ENCODE peak calls at places on chromosomes 1 and 21, in nine cellular contexts. H is HFF-Myc, J is upper lobe of right lung, W is breast epithelium, L is thoracic aorta, M is MM.1S, Z is AG09309, Q is heart right ventricle, K is fibroblast of the aortic adventitia. R is an unnamed sample.

GRCh38 chr1:155008015-155008941 is 5.7 kb downstream of the ZBTB7B start:
- DNase-seq in W (peak), H (no peak), K (no peak), Z (no peak), M (no peak), Q (no peak), L (no peak), J (no peak), R (no peak)

GRCh38 chr21:42636535-42636914 is 16.9 kb upstream of the PDE9A start:
- DNase-seq in H (no peak), Q (no peak), W (no peak), M (no peak), Z (peak), K (peak), J (no peak), L (no peak), R (no peak)

GRCh38 chr1:234139966-234140365 is 233.3 kb upstream of the COA6 start:
- DNase-seq in M (no peak), L (no peak), H (peak), K (peak), W (no peak), Z (peak), J (no peak), Q (no peak), R (no peak)

GRCh38 chr1:87449348-87449963 is 120.8 kb downstream of the LMO4 start:
- DNase-seq in M (peak), Z (no peak), K (peak), L (peak), J (no peak), H (no peak), Q (peak), W (peak), R (no peak)

GRCh38 chr1:117527566-117528102 is 78.2 kb upstream of the TENT5C start:
- DNase-seq in Z (no peak), L (no peak), J (no peak), K (peak), Q (no peak), M (no peak), W (no peak), H (no peak), R (no peak)

GRCh38 chr1:27885620-27886352 is 13.4 kb downstream of the THEMIS2 start:
- DNase-seq in W (no peak), L (no peak), M (no peak), Z (no peak), H (no peak), J (peak), K (no peak), Q (no peak), R (no peak)

GRCh38 chr1:8603220-8603616 is 214.2 kb downstream of the RERE start:
- DNase-seq in K (peak), L (no peak), Q (no peak), H (no peak), J (no peak), W (no peak), Z (no peak), M (no peak), R (no peak)

GRCh38 chr1:23651069-23651808 is 40.4 kb upstream of the RPL11 start:
- DNase-seq in Q (peak), K (peak), H (no peak), Z (no peak), M (no peak), J (no peak), L (no peak), W (peak), R (no peak)

GRCh38 chr1:237386362-237387143 is 344.6 kb downstream of the RYR2 start:
- DNase-seq in Q (no peak), H (no peak), J (no peak), W (no peak), L (no peak), M (peak), Z (no peak), K (peak), R (no peak)

GRCh38 chr1:222307621-222308020 is 240.3 kb downstream of the HHIPL2 start:
- DNase-seq in M (no peak), L (no peak), H (no peak), Z (no peak), Q (no peak), K (no peak), J (no peak), W (no peak), R (no peak)

GRCh38 chr1:232381676-232382075 is 248.3 kb downstream of the SIPA1L2 start:
- DNase-seq in K (no peak), Q (no peak), Z (no peak), M (no peak), L (no peak), J (no peak), W (no peak), H (no peak), R (no peak)

GRCh38 chr1:1510912-1511532 is 940 bp upstream of the ATAD3A start:
- DNase-seq in K (peak), L (no peak), J (no peak), M (peak), Q (no peak), H (no peak), Z (no peak), W (no peak), R (no peak)

GRCh38 chr1:196677781-196678509 is 26.1 kb downstream of the CFH start:
- DNase-seq in L (no peak), J (no peak), W (no peak), H (no peak), M (no peak), Q (no peak), K (no peak), Z (no peak), R (no peak)

GRCh38 chr1:191757003-191757402 is 401.3 kb upstream of the RGS18 start:
- DNase-seq in M (no peak), K (no peak), L (no peak), J (no peak), H (peak), Z (no peak), W (no peak), Q (no peak), R (no peak)

GRCh38 chr1:160981584-160982411 is 27.2 kb upstream of the ITLN2 start:
- DNase-seq in Z (no peak), M (no peak), H (no peak), J (no peak), Q (peak), L (no peak), W (no peak), K (no peak), R (no peak)

GRCh38 chr1:60831780-60832179 is 250.6 kb upstream of the NFIA start:
- DNase-seq in W (no peak), K (no peak), H (no peak), L (no peak), J (no peak), Q (no peak), Z (no peak), M (no peak), R (no peak)

GRCh38 chr1:185960377-185961151 is 226.4 kb downstream of the HMCN1 start:
- DNase-seq in H (no peak), Q (peak), J (no peak), W (no peak), M (no peak), L (no peak), Z (no peak), K (peak), R (no peak)

GRCh38 chr1:5737081-5737480 is 255.1 kb downstream of the NPHP4 start:
- DNase-seq in Z (no peak), W (no peak), H (no peak), M (no peak), L (no peak), Q (no peak), K (no peak), J (no peak), R (no peak)

GRCh38 chr1:248791010-248791409 is 34.7 kb downstream of the SH3BP5L start:
- DNase-seq in J (no peak), Z (no peak), Q (no peak), H (no peak), M (no peak), W (no peak), K (no peak), L (no peak), R (no peak)

GRCh38 chr1:160028426-160028825 is 3.4 kb downstream of the PIGM start:
- DNase-seq in M (no peak), Z (no peak), J (no peak), H (no peak), W (no peak), Q (no peak), K (no peak), L (no peak), R (no peak)

GRCh38 chr1:226643167-226643566 is 94.6 kb downstream of the STUM start:
- DNase-seq in L (no peak), H (peak), J (peak), Q (no peak), M (no peak), K (no peak), Z (no peak), W (no peak), R (no peak)

GRCh38 chr21:42000908-42001307 is 9.3 kb downstream of the ZBTB21 start:
- DNase-seq in M (no peak), H (no peak), L (no peak), Q (no peak), K (no peak), J (no peak), Z (no peak), W (no peak), R (no peak)

GRCh38 chr1:221740260-221740830 is 1.5 kb downstream of the DUSP10 start:
- DNase-seq in H (no peak), Z (no peak), L (no peak), K (no peak), M (no peak), J (no peak), Q (no peak), W (no peak), R (no peak)

DNA sequence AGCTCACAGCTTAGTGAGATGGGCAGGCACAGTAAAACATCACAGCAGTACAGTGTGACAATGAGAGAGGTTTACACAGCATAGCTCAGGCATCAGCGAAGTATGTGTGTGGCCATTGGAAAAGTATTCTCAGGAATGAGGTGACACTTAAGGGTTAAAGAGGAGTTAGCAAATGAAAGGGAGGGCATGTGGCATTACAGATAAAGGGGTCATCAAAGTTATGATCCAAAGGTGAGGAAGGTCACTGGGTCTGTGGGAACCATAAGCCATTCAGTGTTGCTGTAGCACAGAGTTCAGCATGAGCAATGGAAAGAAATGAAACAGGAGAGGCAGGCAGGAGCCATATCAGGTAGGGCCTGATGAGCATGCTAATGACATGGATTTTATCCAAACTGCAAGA is 4.5 kb upstream of the C8B start:
- DNase-seq in H (no peak), L (no peak), J (no peak), Z (no peak), Q (no peak), M (no peak), K (no peak), W (no peak), R (no peak)
- TF ChIP-seq CTCF in H (no peak), L (no peak), J (no peak), Z (no peak), Q (no peak), M (no peak), K (no peak), W (no peak), R (no peak)

GRCh38 chr1:157227700-157228099 is 89.5 kb upstream of the ETV3 start:
- DNase-seq in M (no peak), H (no peak), Z (no peak), L (no peak), W (no peak), K (no peak), Q (no peak), J (no peak), R (no peak)

GRCh38 chr1:157230500-157230899 is 92.3 kb upstream of the ETV3 start:
- DNase-seq in W (no peak), Q (no peak), K (no peak), L (no peak), H (no peak), Z (no peak), M (no peak), J (no peak), R (no peak)

GRCh38 chr1:157231844-157232550 is 93.8 kb upstream of the ETV3 start:
- DNase-seq in H (no peak), K (no peak), Q (no peak), L (no peak), J (no peak), W (no peak), M (no peak), Z (no peak), R (no peak)

GRCh38 chr1:157226739-157227138 is 88.5 kb upstream of the ETV3 start:
- DNase-seq in M (no peak), J (no peak), Z (no peak), H (no peak), K (no peak), W (no peak), L (no peak), Q (no peak), R (no peak)
- TF ChIP-seq CTCF in M (no peak), J (no peak), Z (no peak), H (no peak), K (no peak), W (no peak), L (no peak), Q (no peak), R (no peak)

DNA sequence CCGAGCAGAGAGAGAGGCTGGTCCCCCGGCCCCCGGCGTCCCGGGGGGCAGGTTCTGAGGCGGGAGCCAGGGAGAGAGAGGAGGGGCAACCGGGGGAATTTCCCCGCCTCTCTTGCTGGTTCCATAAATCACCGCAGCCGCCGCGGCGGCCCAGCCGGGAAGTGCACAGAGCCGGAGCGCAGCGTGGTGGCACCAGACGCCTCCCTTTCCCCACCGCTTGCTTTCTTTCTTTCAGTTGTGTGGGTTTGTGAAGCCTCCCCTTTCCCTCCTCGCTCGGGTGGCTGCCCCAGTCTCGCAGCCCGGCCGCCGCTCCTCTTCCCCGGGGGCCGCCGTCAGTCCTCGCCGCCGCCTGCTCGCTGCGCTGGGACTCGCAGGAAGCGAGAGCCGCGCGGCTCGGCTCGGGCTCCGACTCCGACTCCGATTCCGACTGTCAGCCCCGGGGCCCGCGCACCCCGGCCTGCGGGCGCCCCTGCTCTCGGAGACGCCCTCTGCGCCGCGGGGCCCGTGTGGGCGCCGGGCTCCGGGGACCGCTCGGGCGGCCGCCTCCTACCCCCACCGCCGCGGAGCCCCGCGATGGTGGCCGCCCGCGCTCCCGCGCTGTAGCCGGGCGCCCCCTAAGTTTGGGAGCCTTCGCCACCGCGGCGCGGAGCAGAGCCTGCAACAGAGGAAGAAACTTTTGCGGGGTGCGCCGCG is at the start of gene CACHD1:
- DNase-seq in Q (peak), M (peak), H (peak), W (peak), Z (peak), L (peak), J (peak), K (peak), R (peak)
- TF ChIP-seq CTCF in Q (peak), M (no peak), H (no peak), W (peak), Z (peak), L (peak), J (peak), K (peak), R (no peak)

GRCh38 chr1:43383449-43383848 is 6.2 kb downstream of the MED8 start:
- DNase-seq in Z (no peak), K (no peak), M (no peak), J (no peak), H (no peak), Q (no peak), W (no peak), L (no peak), R (no peak)
- TF ChIP-seq CTCF in Z (no peak), K (no peak), M (no peak), J (no peak), H (peak), Q (peak), W (peak), L (no peak), R (no peak)

GRCh38 chr1:167128261-167129227 is 34.7 kb downstream of the STYXL2 start:
- DNase-seq in M (no peak), K (no peak), L (no peak), Z (no peak), Q (no peak), H (no peak), J (no peak), W (no peak), R (no peak)
- TF ChIP-seq CTCF in M (no peak), K (no peak), L (no peak), Z (no peak), Q (no peak), H (no peak), J (no peak), W (no peak), R (no peak)

GRCh38 chr21:34809822-34810221 is 141.0 kb downstream of the CLIC6 start:
- DNase-seq in M (no peak), Z (no peak), Q (no peak), L (no peak), J (no peak), K (no peak), H (no peak), W (no peak), R (no peak)

GRCh38 chr21:34808569-34809204 is 139.9 kb downstream of the CLIC6 start:
- DNase-seq in M (no peak), W (no peak), Q (no peak), Z (no peak), K (peak), H (peak), J (no peak), L (no peak), R (no peak)

GRCh38 chr21:34806423-34806822 is 137.6 kb downstream of the CLIC6 start:
- DNase-seq in Q (no peak), J (no peak), K (no peak), H (no peak), L (no peak), M (no peak), W (no peak), Z (no peak), R (no peak)

GRCh38 chr21:34807146-34807880 is 138.5 kb downstream of the CLIC6 start:
- DNase-seq in M (no peak), Q (no peak), H (peak), Z (peak), K (peak), W (no peak), J (no peak), L (peak), R (no peak)

GRCh38 chr21:34807881-34808568 is 139.2 kb downstream of the CLIC6 start:
- DNase-seq in L (no peak), Z (peak), J (no peak), K (peak), Q (no peak), M (no peak), W (no peak), H (peak), R (no peak)
- TF ChIP-seq CTCF in L (no peak), Z (no peak), J (no peak), K (no peak), Q (no peak), M (no peak), W (no peak), H (no peak), R (no peak)

GRCh38 chr21:45011426-45011825 is 63.0 kb upstream of the ADARB1 start:
- DNase-seq in W (no peak), J (no peak), K (no peak), H (no peak), M (no peak), Q (peak), L (no peak), Z (no peak), R (peak)

GRCh38 chr21:45010860-45011259 is 63.5 kb upstream of the ADARB1 start:
- DNase-seq in H (no peak), Q (peak), M (no peak), L (no peak), J (no peak), K (no peak), Z (no peak), W (no peak), R (peak)

GRCh38 chr21:45013271-45013841 is 61.0 kb upstream of the ADARB1 start:
- DNase-seq in L (no peak), W (no peak), K (no peak), H (no peak), M (no peak), Q (no peak), Z (no peak), J (peak), R (no peak)

GRCh38 chr21:45012661-45013270 is 61.6 kb upstream of the ADARB1 start:
- DNase-seq in W (no peak), J (peak), M (no peak), L (no peak), Q (peak), K (no peak), H (no peak), Z (no peak), R (no peak)

GRCh38 chr21:45011911-45012660 is 62.3 kb upstream of the ADARB1 start:
- DNase-seq in K (peak), M (no peak), Z (peak), Q (peak), L (no peak), W (peak), H (peak), J (peak), R (peak)
- TF ChIP-seq CTCF in K (peak), M (no peak), Z (peak), Q (no peak), L (no peak), W (no peak), H (no peak), J (no peak), R (no peak)

GRCh38 chr1:109717729-109718128 is 5.7 kb downstream of the GSTM5 start:
- DNase-seq in J (no peak), Z (no peak), L (no peak), K (no peak), H (no peak), W (no peak), Q (no peak), M (no peak), R (no peak)
- TF ChIP-seq CTCF in J (no peak), Z (no peak), L (no peak), K (no peak), H (no peak), W (no peak), Q (no peak), M (no peak), R (no peak)

DNA sequence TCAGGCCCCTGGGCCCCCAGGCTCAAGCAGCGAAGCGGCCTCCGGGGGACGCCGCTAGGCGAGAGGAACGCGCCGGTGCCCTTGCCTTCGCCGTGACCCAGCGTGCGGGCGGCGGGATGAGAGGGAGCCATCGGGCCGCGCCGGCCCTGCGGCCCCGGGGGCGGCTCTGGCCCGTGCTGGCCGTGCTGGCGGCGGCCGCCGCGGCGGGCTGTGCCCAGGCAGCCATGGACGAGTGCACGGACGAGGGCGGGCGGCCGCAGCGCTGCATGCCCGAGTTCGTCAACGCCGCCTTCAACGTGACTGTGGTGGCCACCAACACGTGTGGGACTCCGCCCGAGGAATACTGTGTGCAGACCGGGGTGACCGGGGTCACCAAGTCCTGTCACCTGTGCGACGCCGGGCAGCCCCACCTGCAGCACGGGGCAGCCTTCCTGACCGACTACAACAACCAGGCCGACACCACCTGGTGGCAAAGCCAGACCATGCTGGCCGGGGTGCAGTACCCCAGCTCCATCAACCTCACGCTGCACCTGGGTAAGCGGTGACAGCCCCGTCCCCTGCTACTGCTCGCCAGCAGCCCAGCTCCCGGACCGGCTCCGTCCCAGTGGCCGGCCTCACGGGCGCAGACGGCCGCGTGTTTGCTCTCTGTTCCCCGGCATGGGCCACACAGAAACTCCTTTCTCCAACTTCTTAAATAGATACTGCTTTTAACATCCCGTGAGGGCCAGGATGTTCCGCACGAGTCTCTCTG is 556 bp downstream of the LAMC1 start:
- DNase-seq in Q (peak), W (peak), H (no peak), K (peak), L (no peak), Z (no peak), J (peak), M (peak), R (peak)
- TF ChIP-seq CTCF in Q (peak), W (peak), H (peak), K (peak), L (peak), Z (peak), J (peak), M (peak), R (no peak)

R was measured in glutamatergic neuron.